ENCODE peak calls at places on chromosomes 2 and 18, in ten cellular contexts. A, H, F, D, Z, K, V, S, Q and E are unnamed samples.

GRCh38 chr2:102492006-102492405 is 19.0 kb downstream of the SLC9A4 start:
- DNase-seq in A (no peak), H (no peak), F (no peak), D (no peak), Z (no peak), K (no peak), V (no peak), S (peak; percentile 62), Q (no peak), E (no peak)

GRCh38 chr18:42137671-42138375 is 182.8 kb downstream of the PIK3C3 start:
- DNase-seq in A (no peak), H (no peak), F (no peak), D (no peak), Z (no peak), K (no peak), V (no peak), S (no peak), Q (no peak), E (no peak)

GRCh38 chr2:239944706-239945551 is 80.2 kb downstream of the NDUFA10 start:
- DNase-seq in A (no peak), H (peak; percentile 63), F (peak; percentile 47), D (no peak), Z (peak; percentile 71), K (peak; percentile 23), V (no peak), S (peak; percentile 84), Q (peak; percentile 37), E (no peak)

GRCh38 chr2:115165529-115166109 is 723.2 kb downstream of the DPP10 start:
- DNase-seq in A (peak; percentile 38), H (no peak), F (no peak), D (peak; percentile 10), Z (no peak), K (no peak), V (peak; percentile 13), S (no peak), Q (no peak), E (peak; percentile 38)

GRCh38 chr2:124913873-124914272 is 888.8 kb downstream of the CNTNAP5 start:
- DNase-seq in A (no peak), H (no peak), F (no peak), D (no peak), Z (no peak), K (no peak), V (no peak), S (no peak), Q (no peak), E (no peak)

GRCh38 chr2:26988165-26988879 is 17.9 kb downstream of the MAPRE3 start:
- DNase-seq in A (no peak), H (no peak), F (no peak), D (no peak), Z (no peak), K (no peak), V (peak; percentile 82), S (peak; percentile 26), Q (no peak), E (no peak)

GRCh38 chr2:31729442-31730092 is 148.8 kb upstream of the SRD5A2 start:
- DNase-seq in A (no peak), H (no peak), F (no peak), D (peak; percentile 57), Z (no peak), K (no peak), V (peak; percentile 58), S (no peak), Q (no peak), E (no peak)

GRCh38 chr18:7452331-7452730 is 114.8 kb upstream of the PTPRM start:
- DNase-seq in A (peak; percentile 36), H (peak; percentile 49), F (no peak), D (peak; percentile 58), Z (no peak), K (no peak), V (no peak), S (no peak), Q (no peak), E (peak; percentile 62)

GRCh38 chr2:102005989-102006885 is 14.5 kb downstream of the IL1R2 start:
- DNase-seq in A (peak; percentile 45), H (peak; percentile 58), F (no peak), D (peak; percentile 36), Z (no peak), K (no peak), V (peak; percentile 72), S (no peak), Q (no peak), E (peak; percentile 56)

GRCh38 chr2:236661064-236661761 is 91.6 kb downstream of the ACKR3 start:
- DNase-seq in A (no peak), H (no peak), F (no peak), D (peak; percentile 89), Z (no peak), K (no peak), V (peak; percentile 73), S (peak; percentile 76), Q (no peak), E (no peak)

GRCh38 chr2:150465703-150466569 is 21.5 kb downstream of the RND3 start:
- DNase-seq in A (no peak), H (no peak), F (no peak), D (no peak), Z (no peak), K (no peak), V (peak; percentile 14), S (no peak), Q (no peak), E (no peak)

GRCh38 chr18:72866901-72867701 is 686 bp downstream of the NETO1 start:
- DNase-seq in A (peak; percentile 21), H (no peak), F (no peak), D (peak; percentile 11), Z (no peak), K (no peak), V (no peak), S (peak; percentile 82), Q (no peak), E (no peak)

GRCh38 chr18:9117980-9118841 is 15.7 kb downstream of the NDUFV2 start:
- DNase-seq in A (no peak), H (no peak), F (no peak), D (peak; percentile 18), Z (no peak), K (no peak), V (peak; percentile 68), S (no peak), Q (no peak), E (no peak)

GRCh38 chr2:71067567-71068217 is 756 bp upstream of the NAGK start:
- DNase-seq in A (no peak), H (no peak), F (peak; percentile 37), D (no peak), Z (no peak), K (peak; percentile 55), V (no peak), S (peak; percentile 86), Q (no peak), E (no peak)
- TF ChIP-seq CTCF in A (no peak), H (no peak), F (no peak), D (no peak), Z (no peak), K (no peak), V (no peak), S (no peak), Q (no peak), E (no peak)

DNA sequence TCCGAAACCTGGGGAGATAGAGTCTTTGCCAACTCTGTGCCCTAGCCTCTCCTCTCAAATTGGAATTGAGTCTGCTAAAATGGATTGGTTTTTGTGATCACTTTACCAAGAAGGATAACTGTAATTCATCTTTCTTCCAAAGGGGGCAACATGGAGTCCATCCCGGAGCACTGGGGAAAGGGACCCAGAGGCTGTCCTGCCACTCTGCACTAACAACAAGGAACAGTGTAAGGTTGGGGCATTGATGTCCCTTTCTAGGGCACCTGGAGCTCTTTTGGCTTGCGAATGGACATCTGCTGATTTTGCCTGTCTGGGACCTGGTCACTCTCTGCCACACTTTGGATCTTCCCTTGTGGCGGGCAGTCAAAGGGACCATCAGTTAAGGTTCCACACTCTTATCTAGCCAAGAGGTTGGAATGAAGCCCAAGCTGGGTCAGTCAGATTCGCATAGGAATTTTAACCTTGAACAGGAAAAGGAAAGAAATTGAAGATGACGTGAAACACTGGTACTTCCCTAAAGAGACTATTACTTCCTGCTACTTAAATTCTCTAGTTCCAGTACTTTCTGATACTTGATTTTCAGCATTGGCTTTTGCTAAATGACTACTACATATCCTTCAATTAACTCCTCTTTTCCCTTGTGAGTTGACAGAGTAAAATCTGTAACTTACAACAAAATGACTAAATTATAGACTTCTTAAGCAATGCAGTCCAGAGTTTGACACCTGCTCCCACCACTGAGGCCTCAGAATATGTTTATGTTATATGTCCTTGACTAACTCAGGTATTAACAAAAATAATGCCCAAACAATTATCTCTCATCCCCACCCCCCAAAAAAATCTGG is 64.7 kb upstream of the KLF7 start:
- DNase-seq in A (no peak), H (no peak), F (no peak), D (peak; percentile 23), Z (no peak), K (no peak), V (no peak), S (no peak), Q (no peak), E (no peak)
- TF ChIP-seq CTCF in A (peak; percentile 61), H (peak; percentile 36), F (peak; percentile 16), D (no peak), Z (peak; percentile 38), K (no peak), V (peak; percentile 46), S (no peak), Q (no peak), E (no peak)

DNA sequence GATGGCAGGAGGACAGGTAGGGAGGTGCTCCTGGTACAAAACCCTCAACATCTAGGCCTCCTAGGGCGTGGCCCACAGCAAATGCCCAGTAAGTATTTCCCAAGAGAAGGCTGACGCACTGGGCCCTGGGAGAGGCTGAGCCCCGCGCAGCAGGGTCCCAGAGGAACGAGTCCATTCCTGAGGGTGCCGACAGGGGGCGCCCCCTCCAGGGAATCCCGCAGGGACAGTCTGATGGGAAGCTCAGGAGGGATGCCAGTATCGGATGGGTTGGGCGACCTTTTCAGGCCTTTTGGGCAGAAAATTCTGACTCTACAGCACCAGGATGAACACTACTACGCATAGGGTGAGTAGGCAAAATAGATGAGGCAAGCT is 8.8 kb downstream of the BOLA3 start:
- DNase-seq in A (no peak), H (no peak), F (no peak), D (no peak), Z (no peak), K (no peak), V (no peak), S (no peak), Q (no peak), E (no peak)
- TF ChIP-seq CTCF in A (peak; percentile 34), H (no peak), F (no peak), D (no peak), Z (peak; percentile 10), K (no peak), V (no peak), S (no peak), Q (no peak), E (no peak)

DNA sequence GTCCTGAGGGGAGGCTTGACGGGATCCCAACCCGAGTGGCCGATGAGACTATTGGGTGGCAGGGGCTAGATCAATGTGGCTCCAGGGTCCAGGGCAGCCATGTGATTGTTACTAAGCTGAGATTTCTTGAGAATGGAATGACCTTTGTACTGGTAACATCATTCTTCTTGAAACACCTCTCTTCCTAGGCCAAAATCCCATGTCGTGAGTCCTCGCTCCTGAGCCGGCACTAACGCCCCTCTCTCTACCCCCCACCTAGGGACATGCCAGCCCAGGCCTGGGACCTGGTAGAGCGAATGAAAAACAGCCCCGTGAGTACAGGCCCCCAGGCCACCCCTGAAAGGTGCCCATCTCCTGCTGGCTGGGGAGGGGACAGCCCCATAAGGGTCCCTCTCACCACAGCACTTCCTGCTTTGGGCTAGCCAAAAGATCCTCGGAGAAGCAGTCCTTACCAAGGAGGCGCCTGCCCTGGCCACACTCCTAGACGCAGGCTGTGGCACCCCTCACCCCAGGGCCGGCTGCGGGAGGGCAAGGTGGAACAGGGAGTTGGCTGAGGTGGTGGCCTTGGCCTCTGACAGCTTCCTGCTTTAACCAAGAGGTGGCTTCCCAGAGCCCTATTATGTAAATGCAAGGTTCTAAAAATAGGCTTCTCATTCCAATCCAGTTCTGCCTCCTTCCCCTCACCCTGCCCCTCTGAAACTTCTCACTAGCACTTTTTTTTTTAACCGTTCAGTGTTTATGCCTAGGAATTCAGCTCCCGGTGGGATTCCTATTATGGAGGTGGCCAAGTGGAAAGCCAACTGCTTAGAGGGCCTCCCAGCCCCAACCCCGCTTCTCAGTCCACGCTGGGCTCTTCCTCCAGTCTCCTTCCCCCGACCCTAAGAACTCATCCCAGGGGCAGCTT is 126.6 kb upstream of the PPP1CB start:
- DNase-seq in A (no peak), H (peak; percentile 84), F (no peak), D (no peak), Z (peak; percentile 79), K (peak; percentile 92), V (peak; percentile 70), S (no peak), Q (peak; percentile 87), E (peak; percentile 81)
- TF ChIP-seq CTCF in A (no peak), H (no peak), F (no peak), D (no peak), Z (no peak), K (no peak), V (no peak), S (no peak), Q (no peak), E (no peak)